ENCODE peak calls at places on chromosomes 5 and 9, in five cellular contexts. One of them, this sample, is unnamed.
A peak's percentile ranks its signal among the peaks of the same experiment; 100 is the strongest.

GRCh38 chr5:160789219-160789820 is 62.7 kb downstream of the ATP10B start:
- DNase-seq in AG09309: no peak
- DNase-seq in NCI-H1417: no peak
- DNase-seq in NCI-H2029: no peak
- DNase-seq in HEK293T: no peak
- DNase-seq in this sample: no peak

GRCh38 chr5:134020188-134020587 is 15.4 kb upstream of the VDAC1 start:
- DNase-seq in HEK293T: no peak
- DNase-seq in NCI-H2029: no peak
- DNase-seq in NCI-H1417: no peak
- DNase-seq in AG09309: no peak
- DNase-seq in this sample: no peak

GRCh38 chr5:123285122-123286011 is 137.8 kb downstream of the CEP120 start:
- DNase-seq in HEK293T: peak; percentile 60
- DNase-seq in NCI-H1417: no peak
- DNase-seq in NCI-H2029: peak; percentile 2
- DNase-seq in AG09309: no peak
- DNase-seq in this sample: peak; percentile 79

GRCh38 chr5:180294401-180294800 is 2.5 kb upstream of the MAPK9 start:
- DNase-seq in NCI-H1417: no peak
- DNase-seq in HEK293T: no peak
- DNase-seq in NCI-H2029: no peak
- DNase-seq in AG09309: no peak
- DNase-seq in this sample: no peak

GRCh38 chr5:104045987-104046386 is 483.4 kb upstream of the NUDT12 start:
- DNase-seq in AG09309: no peak
- DNase-seq in NCI-H2029: no peak
- DNase-seq in NCI-H1417: peak; percentile 41
- DNase-seq in HEK293T: no peak
- DNase-seq in this sample: no peak

GRCh38 chr5:112419596-112420110 is 576 bp upstream of the EPB41L4A start:
- DNase-seq in NCI-H1417: peak; percentile 44
- DNase-seq in NCI-H2029: peak; percentile 47
- DNase-seq in HEK293T: peak; percentile 39
- DNase-seq in AG09309: no peak
- DNase-seq in this sample: peak; percentile 34

GRCh38 chr5:135186662-135187522 is 152.9 kb upstream of the PITX1 start:
- DNase-seq in HEK293T: no peak
- DNase-seq in NCI-H2029: no peak
- DNase-seq in AG09309: no peak
- DNase-seq in NCI-H1417: no peak
- DNase-seq in this sample: peak; percentile 9

GRCh38 chr5:74243634-74244033 is 396.9 kb downstream of the ENC1 start:
- DNase-seq in AG09309: no peak
- DNase-seq in NCI-H1417: no peak
- DNase-seq in NCI-H2029: peak; percentile 40
- DNase-seq in HEK293T: no peak
- DNase-seq in this sample: no peak

GRCh38 chr9:2879803-2880202 is 35.9 kb upstream of the PUM3 start:
- DNase-seq in AG09309: no peak
- DNase-seq in NCI-H1417: no peak
- DNase-seq in HEK293T: no peak
- DNase-seq in NCI-H2029: no peak
- DNase-seq in this sample: no peak

GRCh38 chr5:124980174-124980941 is 233.9 kb upstream of the ZNF608 start:
- DNase-seq in NCI-H2029: no peak
- DNase-seq in HEK293T: no peak
- DNase-seq in NCI-H1417: no peak
- DNase-seq in AG09309: no peak
- DNase-seq in this sample: peak; percentile 34

GRCh38 chr5:148425808-148426207 is 42.0 kb downstream of the FBXO38 start:
- DNase-seq in HEK293T: no peak
- DNase-seq in AG09309: no peak
- DNase-seq in NCI-H2029: no peak
- DNase-seq in NCI-H1417: no peak
- DNase-seq in this sample: peak; percentile 5

GRCh38 chr5:43627028-43627427 is 24.0 kb downstream of the NNT start:
- DNase-seq in NCI-H1417: peak; percentile 32
- DNase-seq in AG09309: no peak
- DNase-seq in NCI-H2029: no peak
- DNase-seq in HEK293T: peak; percentile 69
- DNase-seq in this sample: peak; percentile 76

GRCh38 chr5:131242728-131243255 is 21.1 kb upstream of the CDC42SE2 start:
- DNase-seq in AG09309: peak; percentile 67
- DNase-seq in NCI-H2029: no peak
- DNase-seq in NCI-H1417: no peak
- DNase-seq in HEK293T: no peak
- DNase-seq in this sample: peak; percentile 89

GRCh38 chr5:111887706-111888105 is 130.7 kb upstream of the NREP start:
- DNase-seq in NCI-H2029: no peak
- DNase-seq in HEK293T: no peak
- DNase-seq in AG09309: no peak
- DNase-seq in NCI-H1417: no peak
- DNase-seq in this sample: no peak

GRCh38 chr5:159911349-159911748 is 4.9 kb upstream of the ADRA1B start:
- DNase-seq in AG09309: no peak
- DNase-seq in NCI-H2029: no peak
- DNase-seq in HEK293T: no peak
- DNase-seq in NCI-H1417: no peak
- DNase-seq in this sample: no peak

GRCh38 chr9:7273575-7273974 is 515.8 kb downstream of the KDM4C start:
- DNase-seq in NCI-H1417: no peak
- DNase-seq in HEK293T: peak; percentile 12
- DNase-seq in AG09309: peak; percentile 1
- DNase-seq in NCI-H2029: no peak
- DNase-seq in this sample: peak; percentile 61

GRCh38 chr9:27339661-27340295 is 42.8 kb upstream of the EQTN start:
- DNase-seq in HEK293T: no peak
- DNase-seq in NCI-H1417: no peak
- DNase-seq in NCI-H2029: no peak
- DNase-seq in AG09309: no peak
- DNase-seq in this sample: no peak

GRCh38 chr9:1083325-1083913 is 33.3 kb downstream of the DMRT2 start:
- DNase-seq in NCI-H2029: no peak
- DNase-seq in AG09309: no peak
- DNase-seq in NCI-H1417: peak; percentile 67
- DNase-seq in HEK293T: peak; percentile 47
- DNase-seq in this sample: no peak

GRCh38 chr5:122195784-122196394 is 66.5 kb downstream of the ZNF474 start:
- DNase-seq in NCI-H2029: peak; percentile 56
- DNase-seq in HEK293T: peak; percentile 50
- DNase-seq in AG09309: peak; percentile 35
- DNase-seq in NCI-H1417: peak; percentile 61
- DNase-seq in this sample: peak; percentile 69

GRCh38 chr5:10892911-10893215 is 131.8 kb upstream of the DAP start:
- DNase-seq in HEK293T: no peak
- DNase-seq in AG09309: no peak
- DNase-seq in NCI-H2029: no peak
- DNase-seq in NCI-H1417: no peak
- DNase-seq in this sample: no peak

GRCh38 chr5:75007537-75007847 is 44.9 kb downstream of the GCNT4 start:
- DNase-seq in NCI-H1417: no peak
- DNase-seq in NCI-H2029: no peak
- DNase-seq in HEK293T: no peak
- DNase-seq in AG09309: peak; percentile 91
- DNase-seq in this sample: peak; percentile 85

GRCh38 chr5:173592050-173592669 is 24.3 kb downstream of the BOD1 start:
- DNase-seq in NCI-H2029: no peak
- DNase-seq in NCI-H1417: no peak
- DNase-seq in AG09309: no peak
- DNase-seq in HEK293T: peak; percentile 41
- DNase-seq in this sample: no peak

GRCh38 chr9:114372971-114373591 is 14.7 kb downstream of the AKNA start:
- DNase-seq in AG09309: no peak
- DNase-seq in HEK293T: no peak
- DNase-seq in NCI-H2029: no peak
- DNase-seq in NCI-H1417: no peak
- DNase-seq in this sample: no peak

GRCh38 chr9:122126340-122127333 is 32.9 kb downstream of the NDUFA8 start:
- DNase-seq in NCI-H2029: no peak
- DNase-seq in NCI-H1417: no peak
- DNase-seq in HEK293T: no peak
- DNase-seq in AG09309: no peak
- DNase-seq in this sample: peak; percentile 52

GRCh38 chr9:113479150-113479761 is 15.7 kb downstream of the RGS3 start:
- DNase-seq in NCI-H1417: no peak
- DNase-seq in NCI-H2029: no peak
- DNase-seq in HEK293T: no peak
- DNase-seq in AG09309: no peak
- DNase-seq in this sample: no peak

GRCh38 chr5:9212605-9213004 is 333.3 kb downstream of the SEMA5A start:
- DNase-seq in HEK293T: no peak
- DNase-seq in NCI-H1417: no peak
- DNase-seq in AG09309: no peak
- DNase-seq in NCI-H2029: no peak
- DNase-seq in this sample: no peak

GRCh38 chr5:54965806-54966205 is 19.6 kb downstream of the ESM1 start:
- DNase-seq in AG09309: no peak
- DNase-seq in NCI-H1417: no peak
- DNase-seq in HEK293T: no peak
- DNase-seq in NCI-H2029: no peak
- DNase-seq in this sample: no peak

GRCh38 chr9:125160750-125161149 is 17.4 kb upstream of the SCAI start:
- DNase-seq in AG09309: no peak
- DNase-seq in NCI-H1417: no peak
- DNase-seq in NCI-H2029: no peak
- DNase-seq in HEK293T: no peak
- DNase-seq in this sample: no peak

GRCh38 chr5:572398-573019 is 39.6 kb upstream of the CEP72 start:
- DNase-seq in HEK293T: no peak
- DNase-seq in NCI-H1417: peak; percentile 87
- DNase-seq in NCI-H2029: peak; percentile 76
- DNase-seq in AG09309: no peak
- DNase-seq in this sample: no peak

GRCh38 chr5:73114029-73114688 is 6.2 kb upstream of the TMEM171 start:
- DNase-seq in AG09309: no peak
- DNase-seq in NCI-H1417: no peak
- DNase-seq in NCI-H2029: no peak
- DNase-seq in HEK293T: no peak
- DNase-seq in this sample: no peak

GRCh38 chr9:4117835-4118610 is 181.8 kb downstream of the GLIS3 start:
- DNase-seq in AG09309: no peak
- DNase-seq in NCI-H2029: no peak
- DNase-seq in HEK293T: no peak
- DNase-seq in NCI-H1417: no peak
- DNase-seq in this sample: no peak

GRCh38 chr9:95429948-95430620 is 86.7 kb downstream of the PTCH1 start:
- DNase-seq in AG09309: no peak
- DNase-seq in HEK293T: no peak
- DNase-seq in NCI-H2029: no peak
- DNase-seq in NCI-H1417: no peak
- DNase-seq in this sample: no peak

GRCh38 chr9:111483419-111483861 is 743 bp downstream of the ECPAS start:
- DNase-seq in NCI-H2029: peak; percentile 53
- DNase-seq in NCI-H1417: no peak
- DNase-seq in AG09309: no peak
- DNase-seq in HEK293T: peak; percentile 56
- DNase-seq in this sample: no peak

GRCh38 chr5:73393606-73394489 is 54.7 kb downstream of the FOXD1 start:
- DNase-seq in HEK293T: peak; percentile 35
- DNase-seq in NCI-H2029: peak; percentile 74
- DNase-seq in AG09309: no peak
- DNase-seq in NCI-H1417: peak; percentile 36
- DNase-seq in this sample: no peak

GRCh38 chr5:44387391-44387790 is 1.8 kb downstream of the FGF10 start:
- DNase-seq in AG09309: no peak
- DNase-seq in NCI-H1417: no peak
- DNase-seq in HEK293T: no peak
- DNase-seq in NCI-H2029: no peak
- DNase-seq in this sample: no peak

This sample was measured in mesenchymal stem cell.